ENCODE peak calls at places on chromosomes 6 and 20, in four cellular contexts. One of them, this sample, is unnamed.

GRCh38 chr20:19945732-19946670 is 71.2 kb upstream of the NAA20 start:
- DNase-seq in cardiac fibroblast: peak
- DNase-seq in fibroblast of lung: peak
- DNase-seq in body of pancreas: peak
- DNase-seq in this sample: no peak

GRCh38 chr6:26017567-26017966 is 55.0 kb downstream of the TRIM38 start:
- DNase-seq in body of pancreas: peak
- DNase-seq in cardiac fibroblast: peak
- DNase-seq in fibroblast of lung: peak
- DNase-seq in this sample: peak

GRCh38 chr6:35298625-35299140 is 1.1 kb downstream of the DEF6 start:
- DNase-seq in fibroblast of lung: no peak
- DNase-seq in cardiac fibroblast: no peak
- DNase-seq in body of pancreas: no peak
- DNase-seq in this sample: no peak

GRCh38 chr6:63333440-63333839 is 13.7 kb upstream of the LGSN start:
- DNase-seq in cardiac fibroblast: no peak
- DNase-seq in fibroblast of lung: no peak
- DNase-seq in body of pancreas: no peak
- DNase-seq in this sample: no peak

GRCh38 chr6:71289039-71289801 is 609 bp downstream of the OGFRL1 start:
- DNase-seq in fibroblast of lung: peak
- DNase-seq in body of pancreas: peak
- DNase-seq in cardiac fibroblast: peak
- DNase-seq in this sample: peak

GRCh38 chr6:70371454-70372105 is 41.7 kb upstream of the FAM135A start:
- DNase-seq in body of pancreas: no peak
- DNase-seq in cardiac fibroblast: peak
- DNase-seq in fibroblast of lung: peak
- DNase-seq in this sample: peak

GRCh38 chr6:81476881-81477280 is 275.6 kb downstream of the TENT5A start:
- DNase-seq in fibroblast of lung: peak
- DNase-seq in body of pancreas: no peak
- DNase-seq in cardiac fibroblast: peak
- DNase-seq in this sample: peak

GRCh38 chr20:49030954-49031619 is 15.0 kb upstream of the CSE1L start:
- DNase-seq in cardiac fibroblast: no peak
- DNase-seq in fibroblast of lung: peak
- DNase-seq in body of pancreas: no peak
- DNase-seq in this sample: peak

GRCh38 chr20:16446246-16446645 is 127.0 kb downstream of the KIF16B start:
- DNase-seq in cardiac fibroblast: no peak
- DNase-seq in body of pancreas: no peak
- DNase-seq in fibroblast of lung: no peak
- DNase-seq in this sample: no peak

GRCh38 chr20:9955646-9956045 is 79.1 kb upstream of the ANKEF1 start:
- DNase-seq in cardiac fibroblast: no peak
- DNase-seq in fibroblast of lung: peak
- DNase-seq in body of pancreas: no peak
- DNase-seq in this sample: peak

GRCh38 chr6:120395330-120395729 is 939.0 kb downstream of the TBC1D32 start:
- DNase-seq in fibroblast of lung: no peak
- DNase-seq in cardiac fibroblast: no peak
- DNase-seq in body of pancreas: no peak
- DNase-seq in this sample: no peak

GRCh38 chr6:105892577-105893262 is 193.4 kb upstream of the PRDM1 start:
- DNase-seq in fibroblast of lung: peak
- DNase-seq in body of pancreas: peak
- DNase-seq in cardiac fibroblast: no peak
- DNase-seq in this sample: no peak

GRCh38 chr6:122818866-122819265 is 29.8 kb downstream of the SMPDL3A start:
- DNase-seq in fibroblast of lung: peak
- DNase-seq in body of pancreas: no peak
- DNase-seq in cardiac fibroblast: no peak
- DNase-seq in this sample: no peak

GRCh38 chr6:16511048-16511660 is 250.1 kb downstream of the ATXN1 start:
- DNase-seq in fibroblast of lung: peak
- DNase-seq in cardiac fibroblast: peak
- DNase-seq in body of pancreas: no peak
- DNase-seq in this sample: peak

GRCh38 chr20:61966492-61967244 is 99.0 kb downstream of the TAF4 start:
- DNase-seq in cardiac fibroblast: no peak
- DNase-seq in fibroblast of lung: no peak
- DNase-seq in body of pancreas: no peak
- DNase-seq in this sample: no peak

GRCh38 chr6:139112561-139112960 is 22.3 kb upstream of the HECA start:
- DNase-seq in fibroblast of lung: no peak
- DNase-seq in body of pancreas: no peak
- DNase-seq in cardiac fibroblast: no peak
- DNase-seq in this sample: no peak

GRCh38 chr6:47146426-47147174 is 104.5 kb upstream of the ADGRF1 start:
- DNase-seq in cardiac fibroblast: peak
- DNase-seq in fibroblast of lung: peak
- DNase-seq in body of pancreas: no peak
- DNase-seq in this sample: peak

GRCh38 chr6:158571826-158572652 is 12.1 kb downstream of the TMEM181 start:
- DNase-seq in fibroblast of lung: no peak
- DNase-seq in body of pancreas: peak
- DNase-seq in cardiac fibroblast: no peak
- DNase-seq in this sample: no peak

GRCh38 chr6:143060806-143061596 is at the start of gene AIG1:
- DNase-seq in fibroblast of lung: no peak
- DNase-seq in cardiac fibroblast: no peak
- DNase-seq in body of pancreas: peak
- DNase-seq in this sample: peak

GRCh38 chr6:3386374-3386857 is 70.4 kb downstream of the SLC22A23 start:
- DNase-seq in fibroblast of lung: no peak
- DNase-seq in cardiac fibroblast: no peak
- DNase-seq in body of pancreas: no peak
- DNase-seq in this sample: no peak

GRCh38 chr6:56752534-56752933 is 109.8 kb upstream of the DST start:
- DNase-seq in cardiac fibroblast: no peak
- DNase-seq in fibroblast of lung: no peak
- DNase-seq in body of pancreas: no peak
- DNase-seq in this sample: no peak

GRCh38 chr20:41462372-41463161 is 95.9 kb upstream of the EMILIN3 start:
- DNase-seq in fibroblast of lung: no peak
- DNase-seq in body of pancreas: no peak
- DNase-seq in cardiac fibroblast: no peak
- DNase-seq in this sample: no peak

GRCh38 chr6:18390476-18390875 is 3.3 kb downstream of the RNF144B start:
- DNase-seq in body of pancreas: no peak
- DNase-seq in cardiac fibroblast: no peak
- DNase-seq in fibroblast of lung: peak
- DNase-seq in this sample: no peak

GRCh38 chr6:71404145-71404966 is 115.7 kb downstream of the OGFRL1 start:
- DNase-seq in fibroblast of lung: peak
- DNase-seq in cardiac fibroblast: peak
- DNase-seq in body of pancreas: no peak
- DNase-seq in this sample: peak

GRCh38 chr6:2891768-2892170 is 11.3 kb downstream of the SERPINB9 start:
- DNase-seq in body of pancreas: no peak
- DNase-seq in fibroblast of lung: no peak
- DNase-seq in cardiac fibroblast: no peak
- DNase-seq in this sample: no peak

GRCh38 chr6:127022297-127022696 is 96.2 kb upstream of the RSPO3 start:
- DNase-seq in body of pancreas: peak
- DNase-seq in cardiac fibroblast: peak
- DNase-seq in fibroblast of lung: no peak
- DNase-seq in this sample: no peak

GRCh38 chr6:44221291-44221960 is 2.0 kb upstream of the SLC29A1 start:
- DNase-seq in cardiac fibroblast: peak
- DNase-seq in body of pancreas: peak
- DNase-seq in fibroblast of lung: peak
- DNase-seq in this sample: peak

GRCh38 chr6:138986578-138986977 is 1.5 kb downstream of the REPS1 start:
- DNase-seq in cardiac fibroblast: peak
- DNase-seq in fibroblast of lung: peak
- DNase-seq in body of pancreas: no peak
- DNase-seq in this sample: peak

GRCh38 chr6:151400473-151400872 is 9.1 kb upstream of the ZBTB2 start:
- DNase-seq in body of pancreas: no peak
- DNase-seq in fibroblast of lung: peak
- DNase-seq in cardiac fibroblast: no peak
- DNase-seq in this sample: no peak

GRCh38 chr20:21315138-21315537 is 12.0 kb downstream of the XRN2 start:
- DNase-seq in body of pancreas: no peak
- DNase-seq in cardiac fibroblast: peak
- DNase-seq in fibroblast of lung: peak
- DNase-seq in this sample: peak

GRCh38 chr20:22414354-22414753 is 170.0 kb downstream of the FOXA2 start:
- DNase-seq in body of pancreas: no peak
- DNase-seq in cardiac fibroblast: peak
- DNase-seq in fibroblast of lung: peak
- DNase-seq in this sample: peak

GRCh38 chr6:30759575-30760239 is 15.4 kb upstream of the IER3 start:
- DNase-seq in body of pancreas: no peak
- DNase-seq in cardiac fibroblast: peak
- DNase-seq in fibroblast of lung: peak
- DNase-seq in this sample: peak

GRCh38 chr6:25750911-25751310 is 3.6 kb upstream of the SLC17A4 start:
- DNase-seq in body of pancreas: no peak
- DNase-seq in fibroblast of lung: no peak
- DNase-seq in cardiac fibroblast: no peak
- DNase-seq in this sample: no peak

GRCh38 chr20:38112249-38112942 is 52.7 kb downstream of the TGM2 start:
- DNase-seq in body of pancreas: no peak
- DNase-seq in cardiac fibroblast: no peak
- DNase-seq in fibroblast of lung: no peak
- DNase-seq in this sample: no peak

GRCh38 chr20:38113401-38114325 is 51.4 kb downstream of the TGM2 start:
- DNase-seq in cardiac fibroblast: no peak
- DNase-seq in body of pancreas: no peak
- DNase-seq in fibroblast of lung: no peak
- DNase-seq in this sample: no peak

GRCh38 chr20:38111366-38112232 is 53.5 kb downstream of the TGM2 start:
- DNase-seq in fibroblast of lung: no peak
- DNase-seq in body of pancreas: no peak
- DNase-seq in cardiac fibroblast: no peak
- DNase-seq in this sample: no peak

GRCh38 chr20:38114353-38114791 is 50.7 kb downstream of the TGM2 start:
- DNase-seq in cardiac fibroblast: peak
- DNase-seq in body of pancreas: no peak
- DNase-seq in fibroblast of lung: peak
- DNase-seq in this sample: peak

GRCh38 chr20:38112943-38113294 is 52.2 kb downstream of the TGM2 start:
- DNase-seq in cardiac fibroblast: no peak
- DNase-seq in fibroblast of lung: no peak
- DNase-seq in body of pancreas: no peak
- DNase-seq in this sample: no peak
- H3K4me3 ChIP-seq in cardiac fibroblast: no peak
- H3K4me3 ChIP-seq in fibroblast of lung: no peak
- H3K4me3 ChIP-seq in body of pancreas: no peak
- H3K4me3 ChIP-seq in this sample: no peak

DNA sequence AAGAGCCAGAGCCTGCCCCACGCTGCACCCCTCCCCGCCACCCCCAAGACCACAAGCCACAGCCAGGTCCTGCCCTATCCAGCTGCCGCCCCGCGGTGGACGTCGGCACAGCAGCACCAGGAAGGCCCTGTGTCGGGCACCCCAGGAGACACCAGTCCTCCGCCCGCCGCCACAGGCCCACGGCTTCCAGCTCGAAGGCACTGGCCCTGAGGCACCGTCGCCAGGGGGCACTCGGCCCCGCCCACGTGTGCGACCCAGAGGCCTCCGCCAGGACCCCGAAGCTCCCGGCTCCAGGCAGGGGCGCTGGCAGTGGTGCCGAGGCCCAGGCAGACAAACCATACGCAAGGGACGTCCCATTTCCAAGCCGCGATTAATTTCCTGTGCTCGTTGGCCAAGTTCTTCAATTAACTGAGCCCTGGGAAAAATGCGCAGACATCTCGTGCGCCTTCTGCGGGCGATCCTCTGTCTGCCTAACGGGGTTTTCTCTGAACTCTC is 19.4 kb downstream of the KCNQ2 start:
- DNase-seq in fibroblast of lung: no peak
- DNase-seq in cardiac fibroblast: peak
- DNase-seq in body of pancreas: no peak
- DNase-seq in this sample: no peak
- TF ChIP-seq CTCF in fibroblast of lung: no peak
- TF ChIP-seq CTCF in cardiac fibroblast: peak
- TF ChIP-seq CTCF in body of pancreas: no peak
- TF ChIP-seq CTCF in this sample: peak

GRCh38 chr20:35710039-35710438 is 10.8 kb downstream of the ROMO1 start:
- DNase-seq in fibroblast of lung: no peak
- DNase-seq in cardiac fibroblast: no peak
- DNase-seq in body of pancreas: no peak
- DNase-seq in this sample: no peak
- H3K4me3 ChIP-seq in fibroblast of lung: no peak
- H3K4me3 ChIP-seq in cardiac fibroblast: no peak
- H3K4me3 ChIP-seq in body of pancreas: no peak
- H3K4me3 ChIP-seq in this sample: no peak

GRCh38 chr20:37406010-37406998 is 60.4 kb downstream of the SRC start:
- DNase-seq in body of pancreas: peak
- DNase-seq in cardiac fibroblast: peak
- DNase-seq in fibroblast of lung: peak
- DNase-seq in this sample: no peak
- TF ChIP-seq CTCF in body of pancreas: no peak
- TF ChIP-seq CTCF in cardiac fibroblast: no peak
- TF ChIP-seq CTCF in fibroblast of lung: no peak
- TF ChIP-seq CTCF in this sample: no peak

This sample was measured in fibroblast of the aortic adventitia.